ENCODE peak calls at places on chromosomes 1 and 21, in ten cellular contexts. P is psoas muscle; E is trophoblast cell; N is fibroblast of lung; T is ovary; Z is heart right ventricle; Y is GM23248; C is A549; J is CD8-positive, alpha-beta memory T cell; K is naive thymus-derived CD4-positive, alpha-beta T cell. Q is an unnamed sample. For H3K4me1, the result is how much of the 10 kb centered on the place peaks cover.

GRCh38 chr1:22349302-22350043 is 102.2 kb upstream of the ZBTB40 start:
- DNase-seq in P (no peak), E (no peak), N (no peak), T (no peak), Z (no peak), Y (no peak), C (no peak), J (no peak), K (no peak), Q (no peak)

GRCh38 chr1:6581561-6582305 is 1.9 kb downstream of the ZBTB48 start:
- DNase-seq in P (no peak), E (no peak), N (no peak), T (no peak), Z (no peak), Y (no peak), C (no peak), J (no peak), K (no peak), Q (no peak)

GRCh38 chr1:70361727-70362413 is 7.3 kb upstream of the ANKRD13C start:
- DNase-seq in P (no peak), E (peak), N (peak), T (no peak), Z (no peak), Y (peak), C (no peak), J (no peak), K (no peak), Q (no peak)

GRCh38 chr1:169529068-169529642 is 43.4 kb upstream of the SLC19A2 start:
- DNase-seq in P (no peak), E (peak), N (no peak), T (no peak), Z (no peak), Y (no peak), C (no peak), J (no peak), K (no peak), Q (no peak)

GRCh38 chr1:181033128-181033798 is 520 bp upstream of the MR1 start:
- DNase-seq in P (no peak), E (peak), N (peak), T (peak), Z (peak), Y (peak), C (no peak), J (peak), K (peak), Q (no peak)

GRCh38 chr21:38311765-38312164 is 55.0 kb downstream of the KCNJ15 start:
- DNase-seq in P (no peak), E (no peak), N (no peak), T (no peak), Z (no peak), Y (peak), C (no peak), J (no peak), K (no peak), Q (no peak)

GRCh38 chr1:94773931-94774422 is 46.2 kb upstream of the SLC44A3 start:
- DNase-seq in P (no peak), E (peak), N (peak), T (no peak), Z (no peak), Y (peak), C (peak), J (no peak), K (no peak), Q (peak)

GRCh38 chr1:99657213-99658030 is 11.5 kb downstream of the PALMD start:
- DNase-seq in P (no peak), E (no peak), N (no peak), T (no peak), Z (no peak), Y (no peak), C (no peak), J (no peak), K (no peak), Q (no peak)

GRCh38 chr1:98232678-98233077 is 311.8 kb upstream of the DPYD start:
- DNase-seq in P (no peak), E (no peak), N (no peak), T (no peak), Z (no peak), Y (no peak), C (no peak), J (no peak), K (no peak), Q (no peak)

GRCh38 chr1:27116697-27117096 is 38.2 kb downstream of the SLC9A1 start:
- DNase-seq in P (no peak), E (no peak), N (peak), T (no peak), Z (no peak), Y (peak), C (no peak), J (no peak), K (no peak), Q (no peak)

GRCh38 chr1:38047603-38048146 is 1.1 kb upstream of the POU3F1 start:
- DNase-seq in P (no peak), E (no peak), N (peak), T (no peak), Z (no peak), Y (peak), C (no peak), J (no peak), K (no peak), Q (no peak)

GRCh38 chr1:62849031-62849430 is 65.1 kb downstream of the ATG4C start:
- DNase-seq in P (no peak), E (peak), N (no peak), T (no peak), Z (no peak), Y (no peak), C (peak), J (no peak), K (no peak), Q (no peak)

GRCh38 chr1:2539312-2539907 is 9.3 kb upstream of the HES5 start:
- DNase-seq in P (no peak), E (peak), N (no peak), T (no peak), Z (no peak), Y (peak), C (no peak), J (no peak), K (no peak), Q (no peak)

DNA sequence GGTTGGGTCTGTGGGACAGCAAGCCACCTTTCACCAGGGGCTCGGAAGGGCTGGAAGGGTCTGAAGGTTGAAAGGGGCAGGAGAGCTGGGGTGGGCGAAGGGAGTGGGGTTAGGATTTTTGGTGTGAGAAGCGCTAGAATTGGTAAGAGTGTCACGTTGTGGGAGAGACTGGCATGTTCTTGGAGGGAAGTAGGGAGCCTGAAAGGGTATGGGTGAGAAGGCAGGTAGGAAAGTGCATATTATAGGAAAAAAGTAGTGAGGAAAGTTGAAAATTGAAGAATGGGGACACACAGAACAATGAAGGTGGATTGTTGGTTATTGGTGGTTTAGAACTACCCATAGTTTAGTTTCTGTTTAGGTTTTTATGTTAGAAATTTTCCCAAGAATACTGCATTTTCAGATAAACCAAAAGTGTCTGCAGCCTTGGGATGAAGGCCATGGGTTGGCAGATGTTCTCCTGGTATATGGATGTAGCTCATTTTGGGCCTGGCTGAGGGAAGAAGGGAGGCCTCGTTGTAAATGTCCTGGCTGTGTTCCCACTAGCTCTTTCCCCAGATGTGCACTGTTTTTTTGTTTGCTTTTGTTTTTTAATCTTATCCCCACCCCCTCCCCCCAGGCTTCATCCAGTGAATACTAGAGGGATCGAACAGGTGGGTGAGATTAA is 1.2 kb downstream of the LRRC42 start:
- DNase-seq in P (no peak), E (no peak), N (no peak), T (peak), Z (no peak), Y (peak), C (no peak), J (no peak), K (no peak), Q (no peak)
- H3K27ac ChIP-seq in P (peak), E (no peak), N (peak), T (peak), Z (peak), Y (peak), C (peak), J (peak), K (peak), Q (no peak)

GRCh38 chr1:186865861-186866260 is 37.1 kb downstream of the PLA2G4A start:
- DNase-seq in P (no peak), E (no peak), N (no peak), T (no peak), Z (no peak), Y (peak), C (no peak), J (no peak), K (no peak), Q (no peak)

GRCh38 chr1:186859995-186860394 is 31.2 kb downstream of the PLA2G4A start:
- DNase-seq in P (no peak), E (no peak), N (no peak), T (no peak), Z (no peak), Y (no peak), C (no peak), J (no peak), K (no peak), Q (no peak)

GRCh38 chr1:186864296-186864695 is 35.5 kb downstream of the PLA2G4A start:
- DNase-seq in P (no peak), E (no peak), N (peak), T (no peak), Z (no peak), Y (peak), C (no peak), J (no peak), K (no peak), Q (no peak)

GRCh38 chr1:186869829-186870228 is 41.1 kb downstream of the PLA2G4A start:
- DNase-seq in P (no peak), E (no peak), N (no peak), T (no peak), Z (no peak), Y (no peak), C (no peak), J (no peak), K (no peak), Q (no peak)

DNA sequence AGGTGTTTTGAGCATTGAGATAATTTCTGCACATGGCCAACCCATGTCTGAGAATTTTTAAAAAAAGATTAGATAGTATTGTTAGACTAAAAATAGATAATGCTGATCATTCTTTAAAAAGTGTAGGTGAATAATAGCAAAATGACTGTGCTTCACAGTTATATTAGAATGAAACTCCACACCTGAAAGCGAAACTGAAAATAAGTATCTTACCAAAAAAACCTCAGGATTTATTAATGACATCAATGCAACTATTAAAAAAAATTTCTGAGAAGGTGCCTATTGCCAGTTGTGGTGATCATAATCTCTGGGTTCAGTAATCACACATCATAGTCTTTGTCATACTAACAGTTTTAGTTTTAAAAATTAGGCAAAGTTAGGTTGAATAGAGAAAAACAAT is 36.5 kb downstream of the PLA2G4A start:
- DNase-seq in P (no peak), E (no peak), N (no peak), T (no peak), Z (no peak), Y (no peak), C (no peak), J (no peak), K (no peak), Q (no peak)
- H3K4me3 ChIP-seq in P (no peak), E (no peak), N (no peak), T (no peak), Z (no peak), Y (no peak), C (no peak), J (no peak), K (no peak), Q (no peak)

GRCh38 chr1:87226341-87226760 is 102.3 kb upstream of the LMO4 start:
- DNase-seq in P (peak), E (peak), N (peak), T (peak), Z (peak), Y (peak), C (peak), J (no peak), K (no peak), Q (peak)

GRCh38 chr1:87224209-87224608 is 104.5 kb upstream of the LMO4 start:
- DNase-seq in P (no peak), E (peak), N (peak), T (no peak), Z (no peak), Y (peak), C (peak), J (no peak), K (no peak), Q (peak)

GRCh38 chr1:87231703-87232363 is 96.8 kb upstream of the LMO4 start:
- DNase-seq in P (no peak), E (no peak), N (no peak), T (no peak), Z (no peak), Y (no peak), C (no peak), J (no peak), K (no peak), Q (no peak)

DNA sequence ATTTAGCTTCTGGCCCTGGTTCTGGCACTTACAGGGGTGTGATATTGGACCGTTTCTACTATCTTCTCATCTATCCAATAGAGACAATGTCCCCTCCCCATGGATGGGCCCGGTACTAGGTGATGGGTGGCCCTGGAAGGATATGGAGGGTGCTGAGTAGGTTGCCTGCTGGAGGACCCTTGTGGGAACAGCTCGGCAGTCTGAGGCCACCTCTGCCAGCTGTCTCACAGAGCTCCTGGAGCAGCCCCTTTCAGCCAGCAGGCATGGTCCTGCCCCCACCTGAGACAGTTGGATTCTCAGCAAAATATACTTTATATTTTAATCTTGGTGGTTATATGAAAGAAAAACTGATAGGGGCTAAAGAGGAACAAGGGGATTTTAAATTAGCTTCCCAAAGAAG is 101.0 kb upstream of the LMO4 start:
- DNase-seq in P (no peak), E (no peak), N (no peak), T (no peak), Z (no peak), Y (no peak), C (no peak), J (no peak), K (no peak), Q (no peak)
- H3K4me1 ChIP-seq in P (under half), E (under half), N (under half), T (under half), Z (under half), Y (under half), C (under half), J (under half), K (under half), Q (under half)

GRCh38 chr1:234604726-234605492 is 5.1 kb downstream of the IRF2BP2 start:
- DNase-seq in P (no peak), E (peak), N (peak), T (no peak), Z (no peak), Y (peak), C (no peak), J (no peak), K (no peak), Q (no peak)

GRCh38 chr1:234605493-234605982 is 4.4 kb downstream of the IRF2BP2 start:
- DNase-seq in P (no peak), E (no peak), N (no peak), T (no peak), Z (no peak), Y (no peak), C (no peak), J (no peak), K (no peak), Q (no peak)

GRCh38 chr1:234607091-234608025 is 2.6 kb downstream of the IRF2BP2 start:
- DNase-seq in P (peak), E (peak), N (no peak), T (peak), Z (peak), Y (peak), C (no peak), J (peak), K (peak), Q (peak)

GRCh38 chr1:234606731-234607090 is 3.3 kb downstream of the IRF2BP2 start:
- DNase-seq in P (no peak), E (no peak), N (no peak), T (no peak), Z (no peak), Y (no peak), C (no peak), J (no peak), K (no peak), Q (no peak)

DNA sequence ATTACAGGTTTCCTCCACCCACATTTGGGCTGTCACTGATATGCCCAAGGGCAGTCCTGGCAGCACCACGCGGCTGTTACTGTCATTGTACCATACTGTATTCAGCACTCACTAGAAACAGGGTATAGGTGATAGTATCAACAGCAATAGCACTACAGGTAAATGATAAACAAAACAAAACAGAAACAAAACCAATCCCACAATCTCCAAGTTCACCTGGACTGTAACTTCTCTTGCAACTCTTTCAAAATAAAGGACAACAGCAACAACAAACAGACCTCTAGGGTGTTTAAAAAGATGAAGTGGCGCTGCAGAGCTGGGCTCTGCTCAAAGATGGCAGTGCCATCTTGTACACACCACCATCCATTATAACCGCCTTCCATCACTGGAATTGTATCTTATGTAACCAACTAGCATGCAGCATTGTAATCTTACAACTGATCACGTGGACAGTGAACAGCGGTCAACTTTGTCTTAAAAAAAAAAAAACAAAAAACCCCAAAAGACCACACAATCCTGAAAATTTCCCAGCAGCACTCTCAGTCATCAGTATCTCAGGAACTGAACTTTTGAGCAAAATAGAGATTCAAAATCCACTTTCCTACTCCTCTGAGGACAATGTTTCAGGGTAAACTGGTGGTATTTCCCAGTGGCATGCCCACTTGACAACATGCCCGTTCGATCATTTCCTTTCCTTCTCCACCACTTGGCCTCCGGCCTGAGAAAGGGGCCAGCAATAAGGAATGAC is 3.8 kb downstream of the IRF2BP2 start:
- DNase-seq in P (peak), E (peak), N (peak), T (no peak), Z (peak), Y (peak), C (no peak), J (peak), K (no peak), Q (no peak)
- H3K27ac ChIP-seq in P (peak), E (peak), N (peak), T (peak), Z (peak), Y (peak), C (peak), J (peak), K (peak), Q (peak)

GRCh38 chr21:43918385-43918947 is 53.4 kb downstream of the AGPAT3 start:
- DNase-seq in P (peak), E (no peak), N (no peak), T (no peak), Z (no peak), Y (no peak), C (no peak), J (no peak), K (no peak), Q (no peak)

GRCh38 chr21:43913928-43914327 is 48.9 kb downstream of the AGPAT3 start:
- DNase-seq in P (no peak), E (no peak), N (peak), T (no peak), Z (peak), Y (no peak), C (no peak), J (no peak), K (no peak), Q (no peak)

GRCh38 chr21:43917515-43918384 is 52.7 kb downstream of the AGPAT3 start:
- DNase-seq in P (no peak), E (no peak), N (no peak), T (no peak), Z (no peak), Y (no peak), C (no peak), J (peak), K (no peak), Q (no peak)

GRCh38 chr21:43916691-43917514 is 51.9 kb downstream of the AGPAT3 start:
- DNase-seq in P (no peak), E (no peak), N (peak), T (no peak), Z (no peak), Y (peak), C (no peak), J (peak), K (peak), Q (no peak)

GRCh38 chr21:43916076-43916475 is 51.1 kb downstream of the AGPAT3 start:
- DNase-seq in P (no peak), E (no peak), N (no peak), T (no peak), Z (no peak), Y (peak), C (no peak), J (no peak), K (no peak), Q (no peak)
- H3K4me3 ChIP-seq in P (no peak), E (no peak), N (peak), T (no peak), Z (no peak), Y (peak), C (no peak), J (peak), K (no peak), Q (no peak)